ENCODE peak calls at places on chromosomes 2 and 18, in ten cellular contexts. H, R, V, J, Z, I, Y, E, D and L are unnamed samples.

GRCh38 chr2:229201522-229201921 is 69.6 kb downstream of the PID1 start:
- DNase-seq in D (no peak), V (no peak), E (no peak), H (no peak), Z (no peak), Y (no peak), I (no peak), R (no peak), J (no peak), L (no peak)

GRCh38 chr2:43246641-43247040 is 20.2 kb upstream of the ZFP36L2 start:
- DNase-seq in D (no peak), R (no peak), Z (no peak), J (no peak), E (no peak), H (no peak), Y (no peak), V (no peak), I (peak), L (no peak)

GRCh38 chr2:33214436-33214835 is 262.0 kb upstream of the RASGRP3 start:
- DNase-seq in Z (no peak), J (no peak), D (no peak), E (no peak), V (no peak), I (peak), R (no peak), Y (no peak), H (no peak), L (no peak)

GRCh38 chr18:37424507-37424906 is 141.1 kb downstream of the CELF4 start:
- DNase-seq in V (no peak), I (no peak), H (no peak), D (no peak), E (no peak), Z (no peak), Y (no peak), J (no peak), R (no peak), L (no peak)

GRCh38 chr2:118062048-118062447 is 26.2 kb upstream of the INSIG2 start:
- DNase-seq in E (no peak), V (no peak), J (no peak), Z (no peak), I (no peak), Y (no peak), H (peak), R (peak), D (peak), L (no peak)

GRCh38 chr2:137117385-137117784 is 352.0 kb downstream of the THSD7B start:
- DNase-seq in I (no peak), H (no peak), E (no peak), V (no peak), Y (no peak), Z (no peak), J (no peak), R (no peak), D (peak), L (no peak)

GRCh38 chr18:36108601-36109000 is 20.5 kb downstream of the SLC39A6 start:
- DNase-seq in E (no peak), Y (no peak), Z (no peak), H (no peak), V (no peak), R (no peak), D (no peak), I (no peak), J (no peak), L (no peak)

GRCh38 chr2:172230783-172231446 is 128.2 kb upstream of the DLX2 start:
- DNase-seq in Z (no peak), E (no peak), D (peak), Y (no peak), V (no peak), H (no peak), I (no peak), R (no peak), J (no peak), L (peak)

GRCh38 chr2:100713106-100713505 is 106.8 kb upstream of the NPAS2 start:
- DNase-seq in Z (no peak), Y (no peak), V (no peak), J (no peak), R (no peak), I (no peak), H (no peak), D (no peak), E (no peak), L (no peak)

GRCh38 chr2:223601932-223602676 is at the start of gene SCG2:
- DNase-seq in E (no peak), H (peak), V (peak), Y (peak), R (peak), D (peak), I (peak), J (no peak), Z (peak), L (peak)

GRCh38 chr2:238912916-238913875 is 65.3 kb downstream of the TWIST2 start:
- DNase-seq in H (no peak), Z (no peak), D (no peak), Y (no peak), I (no peak), V (no peak), R (no peak), J (peak), E (no peak), L (no peak)

GRCh38 chr2:86274918-86275275 is 62.5 kb downstream of the REEP1 start:
- DNase-seq in Z (no peak), D (no peak), V (no peak), H (peak), Y (no peak), E (peak), I (peak), J (peak), R (peak), L (no peak)

GRCh38 chr2:236088368-236089057 is 79.7 kb downstream of the GBX2 start:
- DNase-seq in V (no peak), Z (no peak), J (no peak), R (peak), I (no peak), H (no peak), Y (no peak), D (no peak), E (no peak), L (no peak)

DNA sequence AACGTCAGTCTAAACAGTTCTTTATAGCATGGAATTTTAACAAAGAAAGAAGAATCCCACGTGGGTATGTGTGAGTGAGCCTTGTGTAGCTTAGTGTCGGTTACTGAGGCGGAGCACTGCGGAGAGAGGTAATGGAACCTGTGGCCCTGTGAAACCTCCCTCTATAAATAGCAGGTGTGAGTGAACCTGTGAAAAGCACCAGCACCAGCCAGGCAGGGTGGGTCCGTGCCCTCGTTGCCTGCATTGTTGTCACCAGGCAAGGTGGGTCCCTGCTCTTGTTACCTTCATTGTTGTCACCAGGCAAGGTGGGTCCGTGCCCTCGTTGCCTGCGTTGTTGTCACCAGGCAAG is 4.7 kb downstream of the CTDP1 start:
- DNase-seq in Z (no peak), V (no peak), E (no peak), I (no peak), R (no peak), Y (no peak), D (no peak), J (no peak), H (no peak), L (no peak)
- TF ChIP-seq CTCF in Z (no peak), V (no peak), E (no peak), I (no peak), R (no peak), Y (no peak), D (no peak), J (no peak), H (no peak), L (no peak)

DNA sequence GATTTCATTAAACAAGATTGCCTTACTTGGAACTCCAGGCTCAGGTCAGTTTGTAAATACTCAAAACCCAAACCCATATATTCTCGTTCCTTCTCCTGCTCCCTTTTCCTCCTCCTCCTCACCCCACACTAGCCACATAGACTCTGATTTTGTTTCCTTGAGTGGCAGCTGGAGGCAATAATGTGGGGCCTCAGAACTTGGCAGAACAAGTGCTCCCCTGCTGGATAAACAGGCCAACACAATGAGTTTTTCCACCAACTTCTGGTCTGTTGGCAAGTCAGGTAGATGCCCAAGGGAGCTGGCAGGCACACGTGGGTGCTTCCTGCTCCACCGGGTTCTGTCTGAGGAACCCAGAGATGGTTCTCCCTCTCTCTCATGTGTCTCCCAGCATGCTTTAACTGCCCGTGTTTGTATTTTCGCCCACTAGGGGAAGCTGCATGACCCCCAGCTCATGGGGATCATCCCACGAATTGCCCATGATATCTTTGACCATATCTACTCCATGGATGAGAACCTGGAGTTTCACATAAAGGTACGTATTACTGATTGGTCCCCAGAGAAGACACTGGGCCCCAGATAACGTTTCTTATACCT is 61.9 kb downstream of the KIF5C start:
- DNase-seq in H (peak), V (no peak), I (no peak), Z (no peak), J (no peak), E (no peak), Y (no peak), D (no peak), R (no peak), L (no peak)
- TF ChIP-seq CTCF in H (no peak), V (peak), I (peak), Z (peak), J (no peak), E (peak), Y (no peak), D (no peak), R (no peak), L (no peak)

GRCh38 chr2:20350105-20350712 is 435 bp downstream of the PUM2 start:
- DNase-seq in H (peak), R (no peak), J (peak), Z (peak), V (peak), E (no peak), Y (no peak), D (peak), I (no peak), L (peak)

GRCh38 chr2:20352230-20353216 is 1.9 kb upstream of the PUM2 start:
- DNase-seq in Z (peak), I (no peak), E (no peak), R (no peak), D (no peak), H (no peak), J (no peak), V (no peak), Y (no peak), L (no peak)

GRCh38 chr2:20351555-20352229 is 1.0 kb upstream of the PUM2 start:
- DNase-seq in E (no peak), I (no peak), H (peak), Y (no peak), R (no peak), V (no peak), Z (no peak), J (no peak), D (no peak), L (no peak)

GRCh38 chr2:20349457-20350034 is 1.1 kb downstream of the PUM2 start:
- DNase-seq in J (no peak), E (no peak), H (no peak), R (peak), I (no peak), D (no peak), V (no peak), Z (no peak), Y (no peak), L (no peak)

GRCh38 chr2:20350753-20351554 is at the start of gene PUM2:
- DNase-seq in H (peak), Y (peak), I (peak), V (peak), Z (peak), J (peak), D (peak), E (peak), R (peak), L (peak)
- TF ChIP-seq CTCF in H (no peak), Y (no peak), I (no peak), V (peak), Z (no peak), J (no peak), D (no peak), E (no peak), R (no peak), L (no peak)

DNA sequence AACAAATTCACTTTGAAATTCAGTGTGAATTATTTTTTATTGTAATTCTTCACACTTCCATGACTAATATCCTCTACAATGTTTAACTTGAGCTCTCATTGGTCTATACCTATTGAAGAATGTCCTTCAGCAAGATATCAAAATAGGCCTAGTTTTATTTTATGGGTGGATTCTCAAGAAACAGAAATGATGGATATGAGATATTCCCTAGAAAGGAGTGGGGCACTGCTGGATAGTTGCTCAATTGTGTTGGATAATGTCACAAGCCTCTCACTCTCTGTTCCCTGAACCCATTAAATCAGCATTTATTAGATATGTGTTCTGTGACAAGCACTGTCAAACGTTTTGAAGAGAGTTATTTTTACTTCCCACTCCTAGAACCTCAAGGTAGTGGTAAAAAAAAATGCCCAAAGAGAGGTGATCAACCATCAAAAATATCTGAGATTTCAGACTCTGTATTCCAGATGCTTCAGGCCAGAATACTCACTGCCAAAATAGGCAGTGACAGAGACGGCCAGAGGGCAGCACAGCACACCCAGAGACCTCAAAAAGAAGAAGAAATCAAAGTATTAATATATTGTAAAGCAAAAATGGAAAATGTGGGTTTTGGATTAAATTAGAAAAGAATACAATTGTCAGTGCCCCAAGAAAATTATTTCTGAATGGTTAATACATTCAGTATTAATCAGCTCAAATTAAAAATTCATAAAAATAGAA is 87.6 kb downstream of the TRIB2 start:
- DNase-seq in Y (no peak), J (no peak), Z (no peak), H (no peak), V (no peak), I (no peak), E (no peak), R (no peak), D (no peak), L (no peak)
- TF ChIP-seq CTCF in Y (no peak), J (no peak), Z (peak), H (no peak), V (no peak), I (no peak), E (no peak), R (peak), D (no peak), L (no peak)